ENCODE peak calls at places on chromosomes 5 and 9, in five cellular contexts. E, Z, A, P and Q are unnamed samples.

GRCh38 chr5:61467766-61468482 is 135.9 kb downstream of the ZSWIM6 start:
- DNase-seq in E (no peak), Z (no peak), A (peak; percentile 59), P (peak; percentile 24), Q (no peak)

GRCh38 chr5:149788964-149789363 is 58.9 kb downstream of the PPARGC1B start:
- DNase-seq in E (no peak), Z (no peak), A (no peak), P (no peak), Q (no peak)

GRCh38 chr9:123354806-123355508 is 1.0 kb upstream of the CRB2 start:
- DNase-seq in E (no peak), Z (no peak), A (no peak), P (no peak), Q (no peak)

GRCh38 chr5:73485715-73486114 is 12.5 kb upstream of the BTF3 start:
- DNase-seq in E (no peak), Z (no peak), A (no peak), P (no peak), Q (no peak)

GRCh38 chr5:1793301-1793740 is 6.3 kb downstream of the MRPL36 start:
- DNase-seq in E (no peak), Z (no peak), A (peak; percentile 8), P (no peak), Q (no peak)

GRCh38 chr5:37208883-37209808 is 40.0 kb downstream of the CPLANE1 start:
- DNase-seq in E (no peak), Z (peak; percentile 45), A (no peak), P (peak; percentile 59), Q (peak; percentile 90)

GRCh38 chr5:137072376-137073174 is 426.6 kb downstream of the SPOCK1 start:
- DNase-seq in E (no peak), Z (no peak), A (no peak), P (peak; percentile 53), Q (no peak)

GRCh38 chr9:136567651-136568287 is 21.9 kb upstream of the NOTCH1 start:
- DNase-seq in E (peak; percentile 55), Z (peak; percentile 81), A (peak; percentile 88), P (peak; percentile 90), Q (peak; percentile 92)

GRCh38 chr5:174532453-174533126 is 191.8 kb upstream of the MSX2 start:
- DNase-seq in E (peak; percentile 75), Z (peak; percentile 58), A (no peak), P (peak; percentile 92), Q (peak; percentile 90)

GRCh38 chr5:43305948-43306563 is 7.2 kb downstream of the HMGCS1 start:
- DNase-seq in E (no peak), Z (no peak), A (peak; percentile 32), P (peak; percentile 40), Q (peak; percentile 14)

GRCh38 chr5:13957032-13957645 is 12.7 kb upstream of the DNAH5 start:
- DNase-seq in E (peak; percentile 53), Z (no peak), A (peak; percentile 36), P (peak; percentile 61), Q (peak; percentile 42)

GRCh38 chr9:101727621-101728524 is 10.6 kb downstream of the GRIN3A start:
- DNase-seq in E (peak; percentile 36), Z (no peak), A (no peak), P (peak; percentile 36), Q (no peak)

GRCh38 chr5:45692481-45692880 is 3.7 kb downstream of the HCN1 start:
- DNase-seq in E (no peak), Z (no peak), A (no peak), P (no peak), Q (no peak)

GRCh38 chr5:91175708-91176107 is 207.4 kb downstream of the ARRDC3 start:
- DNase-seq in E (no peak), Z (no peak), A (no peak), P (no peak), Q (no peak)

GRCh38 chr5:72280655-72281069 is 39.4 kb downstream of the MRPS27 start:
- DNase-seq in E (no peak), Z (no peak), A (no peak), P (peak; percentile 62), Q (peak; percentile 37)

GRCh38 chr5:141941307-141941706 is 16.7 kb downstream of the PCDH12 start:
- DNase-seq in E (no peak), Z (no peak), A (no peak), P (peak; percentile 70), Q (peak; percentile 52)

GRCh38 chr9:105415344-105415980 is 32.4 kb upstream of the FSD1L start:
- DNase-seq in E (peak; percentile 75), Z (no peak), A (no peak), P (peak; percentile 67), Q (peak; percentile 47)

GRCh38 chr9:38038307-38039089 is 30.5 kb downstream of the SHB start:
- DNase-seq in E (no peak), Z (peak; percentile 53), A (no peak), P (no peak), Q (no peak)

GRCh38 chr5:159836691-159837090 is 79.6 kb upstream of the ADRA1B start:
- DNase-seq in E (no peak), Z (no peak), A (peak; percentile 33), P (no peak), Q (no peak)

GRCh38 chr5:52844885-52845284 is 57.2 kb downstream of the ITGA1 start:
- DNase-seq in E (no peak), Z (no peak), A (no peak), P (no peak), Q (no peak)

GRCh38 chr5:1356873-1357787 is 12.2 kb upstream of the CLPTM1L start:
- DNase-seq in E (no peak), Z (no peak), A (no peak), P (no peak), Q (no peak)

GRCh38 chr9:91060520-91061343 is 259.1 kb downstream of the SYK start:
- DNase-seq in E (no peak), Z (no peak), A (peak; percentile 88), P (peak; percentile 85), Q (peak; percentile 78)

GRCh38 chr5:126097881-126098280 is 325.3 kb upstream of the GRAMD2B start:
- DNase-seq in E (no peak), Z (no peak), A (no peak), P (no peak), Q (no peak)

GRCh38 chr5:149576021-149576420 is 5.3 kb upstream of the ARHGEF37 start:
- DNase-seq in E (no peak), Z (no peak), A (no peak), P (no peak), Q (no peak)

GRCh38 chr9:34592895-34593601 is 3.5 kb upstream of the CNTFR start:
- DNase-seq in E (peak; percentile 70), Z (peak; percentile 90), A (no peak), P (peak; percentile 58), Q (no peak)

GRCh38 chr9:68431307-68431706 is 74.9 kb downstream of the PGM5 start:
- DNase-seq in E (no peak), Z (no peak), A (no peak), P (no peak), Q (no peak)

GRCh38 chr5:10406636-10407035 is 35.0 kb upstream of the ROPN1L start:
- DNase-seq in E (no peak), Z (no peak), A (no peak), P (no peak), Q (no peak)

GRCh38 chr5:15722305-15722704 is 222.3 kb downstream of the FBXL7 start:
- DNase-seq in E (no peak), Z (no peak), A (peak; percentile 53), P (no peak), Q (no peak)

GRCh38 chr9:112433715-112434392 is 52.8 kb upstream of the KIAA1958 start:
- DNase-seq in E (no peak), Z (no peak), A (no peak), P (no peak), Q (no peak)

GRCh38 chr5:82765765-82766164 is 311.4 kb downstream of the TMEM167A start:
- DNase-seq in E (no peak), Z (no peak), A (no peak), P (no peak), Q (no peak)

GRCh38 chr9:91416086-91416712 is 7.4 kb downstream of the NFIL3 start:
- DNase-seq in E (no peak), Z (no peak), A (peak; percentile 37), P (no peak), Q (peak; percentile 32)

GRCh38 chr9:14907360-14907685 is 2.9 kb downstream of the FREM1 start:
- DNase-seq in E (peak; percentile 23), Z (no peak), A (no peak), P (no peak), Q (no peak)

GRCh38 chr5:1104327-1105006 is 7.4 kb downstream of the SLC12A7 start:
- DNase-seq in E (no peak), Z (no peak), A (no peak), P (no peak), Q (no peak)

GRCh38 chr5:40437452-40437861 is 242.3 kb upstream of the PTGER4 start:
- DNase-seq in E (no peak), Z (no peak), A (peak; percentile 82), P (peak; percentile 50), Q (peak; percentile 70)

GRCh38 chr5:167813381-167813780 is 478.1 kb upstream of the WWC1 start:
- DNase-seq in E (no peak), Z (no peak), A (peak; percentile 16), P (no peak), Q (no peak)

GRCh38 chr5:80837679-80838078 is 122.5 kb upstream of the RASGRF2 start:
- DNase-seq in E (no peak), Z (no peak), A (no peak), P (no peak), Q (no peak)